ENCODE peak calls at places on chromosomes 4 and X, in nine cellular contexts. F is fibroblast of pulmonary artery, N is H9, J is ascending aorta, M is endothelial cell, P is AG04450, S is A549, V is GM20000, I is lower lobe of right lung. U is an unnamed sample.

GRCh38 chr4:137451150-137451850 is 81.0 kb downstream of the PCDH18 start:
- DNase-seq in F (no peak), N (no peak), J (no peak), M (no peak), P (no peak), S (no peak), V (no peak), I (no peak), U (no peak)

GRCh38 chr4:86498560-86499166 is 95.5 kb upstream of the PTPN13 start:
- DNase-seq in F (peak; percentile 74), N (no peak), J (no peak), M (peak; percentile 13), P (peak; percentile 43), S (peak; percentile 16), V (peak; percentile 32), I (no peak), U (peak; percentile 24)

GRCh38 chr4:7429069-7429416 is 5.7 kb downstream of the PSAPL1 start:
- DNase-seq in F (no peak), N (no peak), J (peak; percentile 27), M (no peak), P (no peak), S (no peak), V (no peak), I (peak; percentile 31), U (no peak)

GRCh38 chrX:10564484-10564883 is 55.9 kb downstream of the MID1 start:
- DNase-seq in F (no peak), N (no peak), J (no peak), M (no peak), P (no peak), S (no peak), V (no peak), I (no peak), U (no peak)

GRCh38 chr4:113288691-113289090 is 239.2 kb downstream of the ANK2 start:
- DNase-seq in F (peak; percentile 69), N (no peak), J (no peak), M (no peak), P (no peak), S (no peak), V (no peak), I (no peak), U (no peak)

GRCh38 chr4:123415977-123416376 is 19.4 kb downstream of the SPRY1 start:
- DNase-seq in F (peak; percentile 68), N (no peak), J (no peak), M (no peak), P (no peak), S (no peak), V (no peak), I (no peak), U (no peak)

GRCh38 chr4:133151301-133151680 is 2.2 kb downstream of the PCDH10 start:
- DNase-seq in F (peak; percentile 31), N (no peak), J (no peak), M (peak; percentile 25), P (no peak), S (no peak), V (peak; percentile 13), I (no peak), U (no peak)

GRCh38 chr4:147447820-147448219 is 33.1 kb upstream of the EDNRA start:
- DNase-seq in F (peak; percentile 10), N (no peak), J (no peak), M (no peak), P (no peak), S (no peak), V (no peak), I (no peak), U (peak; percentile 14)

GRCh38 chr4:2255501-2256155 is 6.3 kb downstream of the MXD4 start:
- DNase-seq in F (peak; percentile 70), N (peak; percentile 33), J (peak; percentile 65), M (no peak), P (no peak), S (no peak), V (no peak), I (peak; percentile 49), U (no peak)

GRCh38 chr4:163679189-163679588 is 184.7 kb downstream of the TMA16 start:
- DNase-seq in F (no peak), N (no peak), J (no peak), M (no peak), P (no peak), S (peak; percentile 12), V (peak; percentile 11), I (no peak), U (no peak)

GRCh38 chrX:103741879-103742278 is 31.2 kb downstream of the TMEM31 start:
- DNase-seq in F (no peak), N (no peak), J (no peak), M (no peak), P (no peak), S (no peak), V (no peak), I (no peak), U (no peak)

GRCh38 chr4:140662082-140662869 is 93.5 kb upstream of the UCP1 start:
- DNase-seq in F (peak; percentile 27), N (no peak), J (no peak), M (no peak), P (no peak), S (no peak), V (no peak), I (no peak), U (no peak)

GRCh38 chr4:71415491-71415890 is 76.7 kb downstream of the SLC4A4 start:
- DNase-seq in F (no peak), N (no peak), J (no peak), M (no peak), P (no peak), S (no peak), V (no peak), I (no peak), U (no peak)

GRCh38 chr4:94889523-94889922 is 131.8 kb downstream of the BMPR1B start:
- DNase-seq in F (no peak), N (no peak), J (no peak), M (no peak), P (no peak), S (no peak), V (no peak), I (no peak), U (no peak)

GRCh38 chr4:25580633-25581467 is 74.8 kb upstream of the SLC34A2 start:
- DNase-seq in F (no peak), N (peak; percentile 54), J (no peak), M (no peak), P (no peak), S (no peak), V (no peak), I (no peak), U (no peak)

GRCh38 chrX:52265713-52266112 is 81.0 kb downstream of the MAGED4 start:
- DNase-seq in F (no peak), N (no peak), J (no peak), M (no peak), P (no peak), S (no peak), V (no peak), I (no peak), U (no peak)

GRCh38 chrX:52270453-52271116 is 85.9 kb downstream of the MAGED4 start:
- DNase-seq in F (no peak), N (no peak), J (no peak), M (no peak), P (no peak), S (no peak), V (no peak), I (no peak), U (no peak)

DNA sequence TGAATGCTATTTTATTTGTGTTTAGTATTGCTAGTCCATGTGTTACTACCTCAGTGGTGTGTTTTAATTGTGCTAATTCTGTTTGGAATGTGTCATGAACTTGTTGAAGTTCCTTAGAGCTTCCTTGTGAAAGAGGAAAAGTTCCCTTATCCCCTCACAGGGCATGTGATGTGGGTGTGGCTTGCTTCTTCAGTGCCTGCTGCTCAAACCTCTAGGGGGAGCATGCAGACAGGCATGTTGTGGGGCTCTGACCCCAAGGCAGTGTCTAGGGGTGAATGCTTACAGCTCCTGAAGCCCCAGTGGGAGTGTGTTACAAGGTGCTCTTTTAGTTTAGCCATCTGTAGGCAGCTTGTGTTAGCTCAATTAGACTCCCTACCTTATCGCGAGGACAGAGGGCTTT is 86.5 kb downstream of the MAGED4 start:
- DNase-seq in F (peak; percentile 2), N (peak; percentile 67), J (no peak), M (peak; percentile 15), P (no peak), S (no peak), V (no peak), I (no peak), U (no peak)
- TF ChIP-seq CTCF in F (peak; percentile 28), N (peak; percentile 68), J (no peak), M (no peak), P (peak; percentile 25), S (no peak), V (no peak), I (peak; percentile 22), U (peak; percentile 29)

DNA sequence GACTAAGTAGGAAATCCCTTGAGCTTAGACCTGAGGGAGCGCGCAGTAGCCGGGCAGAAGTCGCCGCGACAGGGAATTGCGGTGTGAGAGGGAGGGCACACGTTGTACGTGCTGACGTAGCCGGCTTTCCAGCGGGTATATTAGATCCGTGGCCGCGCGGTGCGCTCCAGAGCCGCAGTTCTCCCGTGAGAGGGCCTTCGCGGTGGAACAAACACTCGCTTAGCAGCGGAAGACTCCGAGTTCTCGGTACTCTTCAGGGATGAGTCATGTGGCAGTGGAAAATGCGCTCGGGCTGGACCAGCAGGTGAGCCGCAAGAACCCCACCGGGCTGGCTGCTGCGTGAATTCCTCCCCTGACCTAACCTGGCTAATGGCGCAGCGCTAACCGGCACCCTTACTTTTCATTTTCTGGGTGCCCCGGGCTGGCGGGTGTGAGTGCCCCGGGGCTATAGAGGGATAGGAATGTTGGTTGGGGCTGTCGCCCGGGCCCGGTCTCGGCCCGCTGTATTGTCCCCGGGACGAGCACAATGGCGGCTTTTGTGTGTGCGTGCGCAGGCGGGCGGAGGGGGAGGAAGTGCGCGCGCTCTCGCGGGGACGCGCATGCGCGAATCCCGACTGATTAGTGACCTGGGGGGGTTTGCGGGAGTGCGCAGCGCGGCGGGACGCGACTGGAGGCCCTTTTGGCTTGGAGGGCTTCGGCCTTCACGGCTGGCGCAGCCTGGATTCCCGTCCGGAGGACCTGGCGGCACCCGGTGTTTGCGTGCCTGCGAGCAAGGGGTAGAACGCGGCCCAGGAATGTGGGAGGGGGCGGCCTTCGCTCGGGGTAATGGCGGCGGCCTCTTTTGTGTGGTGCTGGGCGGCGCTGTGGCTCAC is at the start of gene DDX3X:
- DNase-seq in F (peak; percentile 90), N (peak; percentile 85), J (peak; percentile 94), M (peak; percentile 69), P (peak; percentile 70), S (peak; percentile 58), V (peak; percentile 76), I (peak; percentile 88), U (peak; percentile 84)
- TF ChIP-seq CTCF in F (peak; percentile 9), N (no peak), J (peak; percentile 63), M (no peak), P (peak; percentile 12), S (no peak), V (no peak), I (peak; percentile 18), U (peak; percentile 29)

GRCh38 chr4:4780634-4781287 is 78.7 kb upstream of the MSX1 start:
- DNase-seq in F (peak; percentile 48), N (no peak), J (no peak), M (no peak), P (peak; percentile 27), S (no peak), V (no peak), I (no peak), U (peak; percentile 69)
- TF ChIP-seq CTCF in F (no peak), N (no peak), J (no peak), M (no peak), P (peak; percentile 14), S (no peak), V (no peak), I (no peak), U (peak; percentile 40)

DNA sequence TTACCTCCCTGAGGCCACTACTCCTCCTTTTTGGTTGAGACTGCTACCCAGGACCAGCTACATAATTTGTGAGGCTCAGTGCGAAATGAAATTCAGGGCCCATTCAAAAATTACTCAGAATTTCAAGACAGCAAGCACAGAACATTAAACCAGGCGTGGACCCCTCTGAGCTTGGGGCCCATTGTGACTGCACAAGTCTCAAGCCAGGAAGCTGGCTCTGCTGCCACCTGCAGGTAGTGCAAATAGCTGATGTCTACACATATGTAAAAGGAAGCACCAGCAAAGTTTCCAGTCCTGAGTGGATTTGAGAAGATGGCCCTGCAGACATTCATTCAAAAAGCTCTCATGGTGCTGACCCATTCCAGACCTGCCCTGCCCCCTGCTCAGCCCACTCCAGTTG is 213.4 kb upstream of the LNX1 start:
- DNase-seq in F (peak; percentile 28), N (peak; percentile 48), J (no peak), M (no peak), P (no peak), S (no peak), V (peak; percentile 43), I (peak; percentile 65), U (no peak)
- TF ChIP-seq CTCF in F (peak; percentile 41), N (peak; percentile 69), J (no peak), M (peak; percentile 44), P (peak; percentile 27), S (peak; percentile 42), V (peak; percentile 40), I (peak; percentile 55), U (peak; percentile 10)